ENCODE peak calls at places on chromosomes 16 and 17, in eight cellular contexts. U is osteocyte, F is HFFc6, R is gastrocnemius medialis, X is transverse colon, Y is upper lobe of right lung, Z is fibroblast of pulmonary artery, W is GM23338. E is an unnamed sample.

GRCh38 chr17:83183951-83184506 is 104.6 kb downstream of the METRNL start:
- DNase-seq in F (no peak), Y (no peak), R (no peak), X (no peak), W (no peak), Z (no peak), U (peak), E (no peak)

GRCh38 chr16:53126390-53126789 is 71.6 kb downstream of the CHD9 start:
- DNase-seq in F (no peak), R (no peak), Y (no peak), X (no peak), U (no peak), Z (no peak), W (no peak), E (no peak)

GRCh38 chr17:21419299-21420239 is 43.4 kb downstream of the KCNJ12 start:
- DNase-seq in W (no peak), X (no peak), U (peak), Y (peak), F (no peak), R (no peak), Z (no peak), E (no peak)

GRCh38 chr16:9270424-9270823 is 179.0 kb downstream of the HAPSTR1 start:
- DNase-seq in Z (no peak), U (no peak), W (no peak), R (no peak), Y (no peak), X (no peak), F (no peak), E (no peak)

GRCh38 chr17:48241131-48241591 is 133.6 kb downstream of the SNX11 start:
- DNase-seq in F (peak), Y (no peak), W (no peak), Z (peak), X (no peak), U (no peak), R (no peak), E (peak)

GRCh38 chr16:4280625-4281024 is 7.8 kb upstream of the TFAP4 start:
- DNase-seq in U (no peak), W (no peak), X (no peak), Y (no peak), R (no peak), Z (no peak), F (no peak), E (no peak)

GRCh38 chr16:13421726-13422125 is 498.2 kb upstream of the ERCC4 start:
- DNase-seq in Y (no peak), U (no peak), R (no peak), X (no peak), W (peak), F (peak), Z (no peak), E (no peak)

GRCh38 chr17:80763293-80763867 is 218.7 kb downstream of the RPTOR start:
- DNase-seq in Y (no peak), X (no peak), Z (no peak), F (no peak), R (no peak), W (no peak), U (no peak), E (no peak)

GRCh38 chr16:404971-405486 is 3.3 kb downstream of the DECR2 start:
- DNase-seq in U (no peak), W (no peak), F (no peak), X (no peak), R (no peak), Z (no peak), Y (no peak), E (no peak)

GRCh38 chr17:48047113-48047740 is 932 bp upstream of the NFE2L1 start:
- DNase-seq in R (no peak), F (no peak), X (no peak), Z (no peak), U (no peak), Y (no peak), W (peak), E (no peak)

GRCh38 chr17:59145571-59146096 is 9.4 kb downstream of the SKA2 start:
- DNase-seq in Z (no peak), U (no peak), Y (no peak), R (no peak), X (no peak), F (no peak), W (no peak), E (no peak)

GRCh38 chr16:65453646-65454045 is 331.8 kb upstream of the CDH11 start:
- DNase-seq in Z (no peak), X (no peak), R (no peak), U (no peak), F (no peak), Y (no peak), W (no peak), E (no peak)

GRCh38 chr17:2853111-2853721 is 57.0 kb downstream of the RAP1GAP2 start:
- DNase-seq in Z (peak), R (peak), X (peak), W (peak), Y (peak), U (peak), F (peak), E (peak)

GRCh38 chr16:73916839-73917594 is 379.6 kb upstream of the PSMD7 start:
- DNase-seq in U (no peak), W (no peak), Z (no peak), F (no peak), X (no peak), R (peak), Y (no peak), E (no peak)

GRCh38 chr16:1309888-1310831 is 724 bp downstream of the UBE2I start:
- DNase-seq in U (no peak), X (peak), Y (peak), F (peak), W (no peak), R (peak), Z (peak), E (peak)

GRCh38 chr17:42118545-42118944 is 2.6 kb downstream of the KAT2A start:
- DNase-seq in X (no peak), Z (peak), F (no peak), Y (no peak), U (no peak), W (peak), R (no peak), E (peak)

GRCh38 chr17:7047566-7047965 is 3.7 kb upstream of the SLC16A11 start:
- DNase-seq in Y (no peak), X (no peak), W (no peak), R (no peak), F (no peak), Z (no peak), U (no peak), E (no peak)

GRCh38 chr17:68981288-68981687 is 26.1 kb upstream of the ABCA8 start:
- DNase-seq in Y (no peak), F (no peak), U (no peak), R (peak), X (peak), Z (peak), W (no peak), E (peak)

GRCh38 chr16:73285336-73285735 is 237.4 kb upstream of the ZFHX3 start:
- DNase-seq in X (no peak), F (no peak), U (peak), W (no peak), Y (no peak), Z (no peak), R (no peak), E (no peak)

GRCh38 chr16:56514845-56515244 is 5.0 kb downstream of the BBS2 start:
- DNase-seq in U (no peak), F (no peak), X (no peak), Z (no peak), R (no peak), W (no peak), Y (no peak), E (no peak)

GRCh38 chr16:22977294-22977697 is 163.3 kb downstream of the HS3ST2 start:
- DNase-seq in F (peak), X (no peak), U (no peak), Y (no peak), Z (no peak), W (peak), R (no peak), E (peak)

GRCh38 chr17:66462010-66462409 is 159.6 kb downstream of the PRKCA start:
- DNase-seq in X (peak), Z (no peak), U (no peak), F (no peak), R (no peak), Y (no peak), W (no peak), E (no peak)

GRCh38 chr17:28524476-28525415 is 18.6 kb downstream of the FOXN1 start:
- DNase-seq in Z (peak), X (peak), F (peak), Y (peak), U (no peak), R (no peak), W (no peak), E (peak)

GRCh38 chr17:61408151-61409041 is 8.8 kb downstream of the TBX2 start:
- DNase-seq in U (no peak), X (no peak), Z (no peak), W (no peak), F (no peak), Y (peak), R (peak), E (no peak)

GRCh38 chr16:85563515-85564276 is 49.4 kb upstream of the GSE1 start:
- DNase-seq in Y (peak), F (no peak), Z (peak), X (peak), U (no peak), R (no peak), W (no peak), E (no peak)
- TF ChIP-seq CTCF in Y (peak), F (no peak), Z (no peak), X (no peak), U (peak), R (no peak), W (peak), E (no peak)

DNA sequence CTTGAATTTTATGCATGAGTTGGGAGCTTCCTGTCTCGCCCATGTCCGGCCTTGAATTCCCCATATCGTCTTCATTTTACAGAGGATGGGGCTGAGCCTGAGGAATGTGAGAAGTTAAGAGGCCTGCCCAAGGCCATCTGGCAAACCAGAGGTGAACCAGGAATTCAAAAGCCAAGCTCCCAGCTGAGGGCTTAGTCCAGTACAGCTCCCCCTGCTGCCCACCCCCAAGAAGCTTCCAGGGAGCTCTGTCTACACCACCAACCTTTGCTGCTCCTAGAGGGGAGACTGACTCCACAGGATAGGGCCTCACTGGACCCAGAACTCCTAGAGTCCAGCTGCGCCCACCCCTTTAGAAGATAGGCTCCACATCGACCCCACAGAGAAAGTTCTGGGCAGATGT is 20.7 kb upstream of the C16orf78 start:
- DNase-seq in W (peak), Y (no peak), Z (no peak), X (no peak), R (no peak), U (no peak), F (no peak), E (no peak)
- TF ChIP-seq CTCF in W (peak), Y (no peak), Z (peak), X (no peak), R (no peak), U (peak), F (peak), E (peak)

DNA sequence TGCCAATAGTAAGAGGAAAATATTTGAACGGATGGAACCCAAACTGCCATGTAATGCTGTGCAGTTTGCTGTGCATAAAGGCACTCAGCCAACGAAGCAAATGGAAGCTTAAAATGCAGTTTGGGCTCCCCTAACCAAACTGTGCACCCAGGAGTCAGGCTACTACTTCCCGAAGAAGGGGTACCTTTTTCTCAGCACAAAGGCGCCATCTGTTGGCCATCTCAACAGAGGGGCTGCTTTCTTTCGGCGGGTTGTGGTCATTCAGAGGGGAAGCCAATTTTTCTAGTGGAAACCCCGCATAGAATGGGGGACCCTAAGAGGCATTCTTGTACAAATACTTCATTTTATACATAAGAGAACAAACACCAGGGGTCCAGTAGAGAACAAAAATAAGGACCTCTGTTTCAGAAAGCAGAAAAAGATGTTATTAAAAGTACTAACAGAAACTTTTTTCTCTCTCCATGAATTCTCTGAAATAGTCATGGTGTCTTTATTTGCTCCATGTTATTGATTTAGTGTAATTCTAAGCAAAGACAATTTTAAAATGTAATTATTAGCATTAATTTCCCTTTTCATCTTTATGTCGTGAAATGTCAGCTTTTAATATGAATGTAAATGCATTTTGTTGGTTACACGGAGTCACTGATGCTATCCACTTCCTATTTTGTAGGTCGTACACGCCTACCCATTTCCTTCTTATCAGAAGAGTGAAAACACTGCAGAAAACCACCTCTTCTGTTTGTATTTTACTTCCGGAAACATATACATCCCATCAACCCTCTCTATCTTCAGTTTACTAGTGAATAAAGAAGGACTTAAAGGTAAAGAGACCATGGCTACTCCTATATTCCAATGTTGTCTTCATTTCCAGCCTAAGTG is 453.3 kb downstream of the KCNJ2 start:
- DNase-seq in Y (peak), X (peak), Z (peak), R (peak), F (no peak), U (no peak), W (peak), E (peak)
- TF ChIP-seq CTCF in Y (peak), X (peak), Z (peak), R (peak), F (peak), U (peak), W (peak), E (peak)

GRCh38 chr16:11561440-11561797 is 25.3 kb downstream of the LITAF start:
- DNase-seq in F (peak), Y (no peak), R (no peak), W (no peak), U (no peak), X (no peak), Z (peak), E (no peak)
- TF ChIP-seq CTCF in F (no peak), Y (no peak), R (no peak), W (no peak), U (no peak), X (no peak), Z (no peak), E (no peak)

DNA sequence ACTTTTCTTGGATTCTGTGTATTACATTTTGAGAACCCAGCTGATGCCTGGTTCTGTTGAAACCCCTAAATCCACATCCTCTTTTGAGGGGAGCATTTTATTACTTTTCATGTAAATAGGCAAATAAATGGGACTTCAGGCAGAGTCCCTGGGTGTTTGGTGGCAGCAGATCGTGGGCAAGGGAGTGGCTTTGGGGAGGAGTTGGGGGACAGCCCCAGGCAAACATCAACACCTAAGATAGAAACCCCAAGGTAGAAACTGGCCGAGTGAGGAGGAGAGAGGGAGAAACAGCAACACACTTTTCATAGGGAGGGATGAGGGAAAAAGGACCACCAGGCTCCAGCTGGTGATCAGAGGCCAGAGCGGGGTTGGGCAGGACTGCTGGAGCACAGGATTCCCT is 46.4 kb downstream of the MSI2 start:
- DNase-seq in Y (no peak), W (no peak), Z (no peak), U (no peak), X (no peak), F (no peak), R (no peak), E (no peak)
- TF ChIP-seq CTCF in Y (no peak), W (no peak), Z (no peak), U (no peak), X (no peak), F (no peak), R (no peak), E (no peak)

GRCh38 chr16:28283173-28283572 is 9.2 kb upstream of the SBK1 start:
- DNase-seq in F (no peak), Z (no peak), X (no peak), Y (no peak), R (no peak), W (no peak), U (no peak), E (no peak)

GRCh38 chr16:28283798-28284577 is 8.3 kb upstream of the SBK1 start:
- DNase-seq in U (no peak), F (no peak), R (no peak), Z (no peak), Y (no peak), X (no peak), W (peak), E (no peak)

GRCh38 chr16:28279006-28279405 is 13.3 kb upstream of the SBK1 start:
- DNase-seq in U (no peak), F (no peak), R (no peak), Z (no peak), X (no peak), Y (no peak), W (no peak), E (no peak)

GRCh38 chr16:28282045-28282444 is 10.3 kb upstream of the SBK1 start:
- DNase-seq in X (no peak), F (no peak), Y (no peak), Z (no peak), W (no peak), R (no peak), U (no peak), E (no peak)

GRCh38 chr16:28280881-28281836 is 11.2 kb upstream of the SBK1 start:
- DNase-seq in F (no peak), R (no peak), Y (no peak), U (no peak), W (peak), X (no peak), Z (no peak), E (no peak)
- TF ChIP-seq CTCF in F (no peak), R (no peak), Y (no peak), U (no peak), W (peak), X (no peak), Z (no peak), E (no peak)

DNA sequence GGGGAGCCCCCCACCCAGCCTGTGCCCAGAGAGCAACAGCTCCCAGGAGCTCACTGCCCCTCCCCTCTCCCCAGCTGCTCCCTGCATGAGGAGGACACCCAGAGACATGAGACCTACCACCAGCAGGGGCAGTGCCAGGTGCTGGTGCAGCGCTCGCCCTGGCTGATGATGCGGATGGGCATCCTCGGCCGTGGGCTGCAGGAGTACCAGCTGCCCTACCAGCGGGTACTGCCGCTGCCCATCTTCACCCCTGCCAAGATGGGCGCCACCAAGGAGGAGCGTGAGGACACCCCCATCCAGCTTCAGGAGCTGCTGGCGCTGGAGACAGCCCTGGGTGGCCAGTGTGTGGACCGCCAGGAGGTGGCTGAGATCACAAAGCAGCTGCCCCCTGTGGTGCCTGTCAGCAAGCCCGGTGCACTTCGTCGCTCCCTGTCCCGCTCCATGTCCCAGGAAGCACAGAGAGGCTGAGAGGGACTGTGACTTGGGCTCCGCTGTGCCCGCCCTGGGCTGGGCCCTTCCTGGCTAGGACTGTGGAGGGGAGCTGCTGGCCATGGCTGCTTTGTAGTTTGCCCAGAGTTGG is 583 bp downstream of the TCAP start:
- DNase-seq in Y (no peak), X (no peak), R (peak), W (no peak), F (no peak), Z (no peak), U (no peak), E (no peak)
- TF ChIP-seq CTCF in Y (no peak), X (no peak), R (peak), W (no peak), F (peak), Z (no peak), U (peak), E (no peak)

GRCh38 chr17:39872700-39873099 is 4.7 kb downstream of the ZPBP2 start:
- DNase-seq in U (no peak), R (no peak), Z (peak), Y (no peak), F (peak), W (peak), X (no peak), E (no peak)
- TF ChIP-seq CTCF in U (no peak), R (no peak), Z (peak), Y (peak), F (peak), W (no peak), X (no peak), E (no peak)

DNA sequence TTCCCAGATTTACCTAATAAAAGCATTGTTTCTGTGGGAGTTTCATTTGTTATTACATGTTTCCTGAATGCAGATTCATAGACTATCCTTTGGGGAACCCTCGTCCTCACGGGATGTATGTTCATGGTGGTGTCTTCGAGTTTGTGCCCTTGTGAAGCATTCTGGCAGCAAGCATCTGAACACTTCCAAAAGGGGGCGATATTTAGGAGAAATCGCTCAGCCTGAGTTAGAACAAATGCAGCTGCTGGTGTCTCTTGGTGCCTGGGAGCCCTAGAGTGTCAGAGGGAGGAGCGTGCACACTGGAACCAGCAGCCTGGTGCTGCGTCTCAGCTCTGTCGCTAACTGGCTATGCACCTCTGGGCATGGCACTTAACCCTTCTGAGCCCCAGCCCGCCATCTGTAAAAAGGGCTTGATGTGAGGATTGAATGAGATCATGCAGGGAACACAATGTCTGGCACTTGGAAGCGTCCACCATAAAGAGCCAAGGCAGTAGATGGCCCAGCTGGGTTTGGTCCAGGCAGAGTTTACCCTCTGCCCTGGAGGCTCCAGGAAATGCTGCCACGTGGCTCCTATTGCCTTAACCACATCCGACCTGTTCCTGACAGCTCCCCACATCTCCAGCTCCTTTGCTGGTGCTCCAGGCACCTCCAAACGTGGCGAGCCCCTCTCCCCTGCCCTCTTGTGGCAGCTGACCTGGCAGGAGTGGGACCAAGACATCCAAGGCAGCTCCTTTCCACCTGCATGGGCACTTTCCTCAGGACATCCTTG is 25.0 kb upstream of the C16orf78 start:
- DNase-seq in U (no peak), R (no peak), W (peak), F (no peak), Y (no peak), Z (no peak), X (no peak), E (no peak)
- TF ChIP-seq CTCF in U (no peak), R (no peak), W (peak), F (no peak), Y (no peak), Z (no peak), X (no peak), E (no peak)

E was measured in fibroblast of the aortic adventitia.